ENCODE peak calls at places on chromosomes 6 and 20, in six cellular contexts. One of them, this sample, is unnamed.

GRCh38 chr6:104896914-104897313 is 37.2 kb upstream of the HACE1 start:
- DNase-seq in HepG2: no peak
- DNase-seq in progenitor cell of endocrine pancreas: no peak
- DNase-seq in stomach: no peak
- DNase-seq in body of pancreas: no peak
- DNase-seq in heart left ventricle: no peak
- DNase-seq in this sample: no peak

GRCh38 chr20:17281478-17281877 is 54.6 kb downstream of the PCSK2 start:
- DNase-seq in HepG2: peak; percentile 64
- DNase-seq in progenitor cell of endocrine pancreas: no peak
- DNase-seq in stomach: no peak
- DNase-seq in body of pancreas: peak; percentile 48
- DNase-seq in heart left ventricle: no peak
- DNase-seq in this sample: peak; percentile 0

GRCh38 chr6:13711384-13711725 is 280 bp downstream of the RANBP9 start:
- DNase-seq in HepG2: no peak
- DNase-seq in progenitor cell of endocrine pancreas: no peak
- DNase-seq in stomach: no peak
- DNase-seq in body of pancreas: peak; percentile 71
- DNase-seq in heart left ventricle: no peak
- DNase-seq in this sample: no peak

GRCh38 chr6:25472314-25472713 is 179.7 kb upstream of the SCGN start:
- DNase-seq in HepG2: no peak
- DNase-seq in progenitor cell of endocrine pancreas: no peak
- DNase-seq in stomach: no peak
- DNase-seq in body of pancreas: no peak
- DNase-seq in heart left ventricle: no peak
- DNase-seq in this sample: no peak

GRCh38 chr20:12928755-12929401 is 79.9 kb upstream of the SPTLC3 start:
- DNase-seq in HepG2: peak; percentile 91
- DNase-seq in progenitor cell of endocrine pancreas: no peak
- DNase-seq in stomach: no peak
- DNase-seq in body of pancreas: no peak
- DNase-seq in heart left ventricle: no peak
- DNase-seq in this sample: peak; percentile 20

GRCh38 chr6:100810015-100810414 is 71.1 kb downstream of the ASCC3 start:
- DNase-seq in HepG2: no peak
- DNase-seq in progenitor cell of endocrine pancreas: no peak
- DNase-seq in stomach: no peak
- DNase-seq in body of pancreas: no peak
- DNase-seq in heart left ventricle: no peak
- DNase-seq in this sample: no peak

GRCh38 chr6:53432318-53433161 is 83.8 kb upstream of the ELOVL5 start:
- DNase-seq in HepG2: peak; percentile 93
- DNase-seq in progenitor cell of endocrine pancreas: no peak
- DNase-seq in stomach: no peak
- DNase-seq in body of pancreas: no peak
- DNase-seq in heart left ventricle: no peak
- DNase-seq in this sample: no peak

GRCh38 chr20:59149678-59150504 is 13.7 kb upstream of the ZNF831 start:
- DNase-seq in HepG2: no peak
- DNase-seq in progenitor cell of endocrine pancreas: no peak
- DNase-seq in stomach: no peak
- DNase-seq in body of pancreas: no peak
- DNase-seq in heart left ventricle: peak; percentile 56
- DNase-seq in this sample: no peak

GRCh38 chr6:32816746-32817204 is at the start of gene HLA-DOB:
- DNase-seq in HepG2: no peak
- DNase-seq in progenitor cell of endocrine pancreas: no peak
- DNase-seq in stomach: no peak
- DNase-seq in body of pancreas: no peak
- DNase-seq in heart left ventricle: no peak
- DNase-seq in this sample: peak; percentile 65

GRCh38 chr6:6191476-6191875 is 129.0 kb downstream of the F13A1 start:
- DNase-seq in HepG2: peak; percentile 13
- DNase-seq in progenitor cell of endocrine pancreas: no peak
- DNase-seq in stomach: no peak
- DNase-seq in body of pancreas: no peak
- DNase-seq in heart left ventricle: no peak
- DNase-seq in this sample: no peak

GRCh38 chr6:132730560-132730959 is 16.7 kb upstream of the VNN1 start:
- DNase-seq in HepG2: no peak
- DNase-seq in progenitor cell of endocrine pancreas: no peak
- DNase-seq in stomach: no peak
- DNase-seq in body of pancreas: no peak
- DNase-seq in heart left ventricle: no peak
- DNase-seq in this sample: no peak

GRCh38 chr6:152050451-152051195 is 243.1 kb downstream of the ESR1 start:
- DNase-seq in HepG2: no peak
- DNase-seq in progenitor cell of endocrine pancreas: no peak
- DNase-seq in stomach: no peak
- DNase-seq in body of pancreas: no peak
- DNase-seq in heart left ventricle: no peak
- DNase-seq in this sample: no peak

GRCh38 chr6:31701666-31702420 is 1.3 kb downstream of the ABHD16A start:
- DNase-seq in HepG2: no peak
- DNase-seq in progenitor cell of endocrine pancreas: no peak
- DNase-seq in stomach: no peak
- DNase-seq in body of pancreas: peak; percentile 44
- DNase-seq in heart left ventricle: peak; percentile 56
- DNase-seq in this sample: no peak

GRCh38 chr6:158567152-158567551 is 7.3 kb downstream of the TMEM181 start:
- DNase-seq in HepG2: no peak
- DNase-seq in progenitor cell of endocrine pancreas: no peak
- DNase-seq in stomach: no peak
- DNase-seq in body of pancreas: no peak
- DNase-seq in heart left ventricle: no peak
- DNase-seq in this sample: no peak

GRCh38 chr20:63457737-63458136 is 14.7 kb downstream of the KCNQ2 start:
- DNase-seq in HepG2: no peak
- DNase-seq in progenitor cell of endocrine pancreas: no peak
- DNase-seq in stomach: peak; percentile 31
- DNase-seq in body of pancreas: peak; percentile 42
- DNase-seq in heart left ventricle: peak; percentile 44
- DNase-seq in this sample: peak; percentile 91

GRCh38 chr6:99712560-99712959 is 105.9 kb downstream of the PRDM13 start:
- DNase-seq in HepG2: no peak
- DNase-seq in progenitor cell of endocrine pancreas: no peak
- DNase-seq in stomach: no peak
- DNase-seq in body of pancreas: no peak
- DNase-seq in heart left ventricle: no peak
- DNase-seq in this sample: no peak

GRCh38 chr6:141562181-141562800 is 570.4 kb upstream of the GJE1 start:
- DNase-seq in HepG2: no peak
- DNase-seq in progenitor cell of endocrine pancreas: peak; percentile 9
- DNase-seq in stomach: no peak
- DNase-seq in body of pancreas: no peak
- DNase-seq in heart left ventricle: peak; percentile 19
- DNase-seq in this sample: peak; percentile 21

GRCh38 chr6:1325471-1326309 is 13.8 kb downstream of the FOXQ1 start:
- DNase-seq in HepG2: peak; percentile 99
- DNase-seq in progenitor cell of endocrine pancreas: no peak
- DNase-seq in stomach: peak; percentile 66
- DNase-seq in body of pancreas: peak; percentile 90
- DNase-seq in heart left ventricle: no peak
- DNase-seq in this sample: peak; percentile 80

GRCh38 chr6:134599079-134599478 is 281.2 kb upstream of the SGK1 start:
- DNase-seq in HepG2: no peak
- DNase-seq in progenitor cell of endocrine pancreas: no peak
- DNase-seq in stomach: peak; percentile 68
- DNase-seq in body of pancreas: peak; percentile 23
- DNase-seq in heart left ventricle: no peak
- DNase-seq in this sample: no peak

GRCh38 chr6:24385536-24386269 is 17.0 kb upstream of the MRS2 start:
- DNase-seq in HepG2: peak; percentile 98
- DNase-seq in progenitor cell of endocrine pancreas: no peak
- DNase-seq in stomach: no peak
- DNase-seq in body of pancreas: no peak
- DNase-seq in heart left ventricle: no peak
- DNase-seq in this sample: peak; percentile 60

GRCh38 chr6:145028144-145028818 is 707.0 kb downstream of the EPM2A start:
- DNase-seq in HepG2: peak; percentile 11
- DNase-seq in progenitor cell of endocrine pancreas: no peak
- DNase-seq in stomach: no peak
- DNase-seq in body of pancreas: no peak
- DNase-seq in heart left ventricle: no peak
- DNase-seq in this sample: peak; percentile 28

GRCh38 chr6:7978736-7979135 is 68.1 kb upstream of the TXNDC5 start:
- DNase-seq in HepG2: no peak
- DNase-seq in progenitor cell of endocrine pancreas: no peak
- DNase-seq in stomach: no peak
- DNase-seq in body of pancreas: no peak
- DNase-seq in heart left ventricle: no peak
- DNase-seq in this sample: no peak

GRCh38 chr6:149960488-149960887 is 3.3 kb upstream of the ULBP1 start:
- DNase-seq in HepG2: no peak
- DNase-seq in progenitor cell of endocrine pancreas: no peak
- DNase-seq in stomach: no peak
- DNase-seq in body of pancreas: no peak
- DNase-seq in heart left ventricle: no peak
- DNase-seq in this sample: no peak

GRCh38 chr6:149962461-149963211 is 1.1 kb upstream of the ULBP1 start:
- DNase-seq in HepG2: no peak
- DNase-seq in progenitor cell of endocrine pancreas: no peak
- DNase-seq in stomach: no peak
- DNase-seq in body of pancreas: no peak
- DNase-seq in heart left ventricle: no peak
- DNase-seq in this sample: no peak

GRCh38 chr6:149963462-149964242 is at the start of gene ULBP1:
- DNase-seq in HepG2: no peak
- DNase-seq in progenitor cell of endocrine pancreas: no peak
- DNase-seq in stomach: peak; percentile 64
- DNase-seq in body of pancreas: peak; percentile 50
- DNase-seq in heart left ventricle: peak; percentile 89
- DNase-seq in this sample: peak; percentile 80

GRCh38 chr6:149963212-149963461 is 606 bp upstream of the ULBP1 start:
- DNase-seq in HepG2: no peak
- DNase-seq in progenitor cell of endocrine pancreas: no peak
- DNase-seq in stomach: no peak
- DNase-seq in body of pancreas: no peak
- DNase-seq in heart left ventricle: no peak
- DNase-seq in this sample: peak; percentile 30

GRCh38 chr6:149961728-149962425 is 1.9 kb upstream of the ULBP1 start:
- DNase-seq in HepG2: no peak
- DNase-seq in progenitor cell of endocrine pancreas: no peak
- DNase-seq in stomach: no peak
- DNase-seq in body of pancreas: no peak
- DNase-seq in heart left ventricle: no peak
- DNase-seq in this sample: peak; percentile 47
- TF ChIP-seq CTCF in HepG2: peak; percentile 13
- TF ChIP-seq CTCF in progenitor cell of endocrine pancreas: peak; percentile 43
- TF ChIP-seq CTCF in stomach: no peak
- TF ChIP-seq CTCF in body of pancreas: no peak
- TF ChIP-seq CTCF in heart left ventricle: no peak
- TF ChIP-seq CTCF in this sample: peak; percentile 31

DNA sequence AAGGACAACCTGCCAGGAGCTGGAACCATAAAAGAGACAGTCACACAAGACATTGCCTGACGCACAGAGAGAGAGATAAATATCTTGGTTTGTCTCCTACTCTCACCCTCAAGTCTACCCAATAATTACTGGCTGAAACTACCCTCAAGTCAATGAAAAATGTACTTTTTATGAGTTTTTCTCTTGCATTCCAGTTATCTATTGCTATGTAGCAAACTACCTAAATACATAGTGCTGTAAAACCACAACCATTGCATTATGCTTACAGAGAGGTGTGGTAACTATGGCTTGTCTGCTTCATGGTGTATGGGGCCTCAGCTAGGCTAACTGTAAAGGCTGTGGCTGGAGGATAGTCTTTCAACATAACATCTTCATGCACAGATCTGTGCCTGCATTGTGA is 247.8 kb downstream of the HAO1 start:
- DNase-seq in HepG2: no peak
- DNase-seq in progenitor cell of endocrine pancreas: no peak
- DNase-seq in stomach: no peak
- DNase-seq in body of pancreas: no peak
- DNase-seq in heart left ventricle: no peak
- DNase-seq in this sample: no peak
- TF ChIP-seq CTCF in HepG2: no peak
- TF ChIP-seq CTCF in progenitor cell of endocrine pancreas: no peak
- TF ChIP-seq CTCF in stomach: no peak
- TF ChIP-seq CTCF in body of pancreas: no peak
- TF ChIP-seq CTCF in heart left ventricle: no peak
- TF ChIP-seq CTCF in this sample: no peak

GRCh38 chr20:60270341-60270740 is 312.1 kb downstream of the CDH26 start:
- DNase-seq in HepG2: no peak
- DNase-seq in progenitor cell of endocrine pancreas: no peak
- DNase-seq in stomach: no peak
- DNase-seq in body of pancreas: no peak
- DNase-seq in heart left ventricle: no peak
- DNase-seq in this sample: no peak

GRCh38 chr20:60272790-60273189 is 314.6 kb downstream of the CDH26 start:
- DNase-seq in HepG2: no peak
- DNase-seq in progenitor cell of endocrine pancreas: no peak
- DNase-seq in stomach: no peak
- DNase-seq in body of pancreas: no peak
- DNase-seq in heart left ventricle: no peak
- DNase-seq in this sample: no peak

GRCh38 chr20:60269571-60270162 is 311.4 kb downstream of the CDH26 start:
- DNase-seq in HepG2: no peak
- DNase-seq in progenitor cell of endocrine pancreas: no peak
- DNase-seq in stomach: no peak
- DNase-seq in body of pancreas: no peak
- DNase-seq in heart left ventricle: no peak
- DNase-seq in this sample: no peak

GRCh38 chr20:60268502-60268901 is 310.3 kb downstream of the CDH26 start:
- DNase-seq in HepG2: no peak
- DNase-seq in progenitor cell of endocrine pancreas: no peak
- DNase-seq in stomach: no peak
- DNase-seq in body of pancreas: no peak
- DNase-seq in heart left ventricle: no peak
- DNase-seq in this sample: no peak

DNA sequence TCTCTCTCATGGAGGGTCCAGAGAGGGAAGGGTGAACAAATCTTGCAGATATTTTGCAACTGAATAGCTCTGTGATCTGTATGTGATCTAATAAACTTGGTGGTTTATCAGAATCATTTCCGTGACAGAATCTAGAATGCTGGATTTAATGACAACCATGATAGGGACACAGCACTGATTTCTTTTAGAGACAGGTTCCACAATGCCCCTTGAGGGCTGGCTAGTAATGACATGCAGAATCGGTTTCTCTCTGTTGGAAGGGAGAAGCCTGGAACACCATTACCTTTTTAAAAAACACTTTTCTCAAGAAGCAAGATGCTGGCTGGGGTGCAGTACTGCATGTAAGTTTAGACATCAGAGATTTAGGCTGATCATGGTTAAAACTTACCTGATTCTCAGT is 313.4 kb downstream of the CDH26 start:
- DNase-seq in HepG2: no peak
- DNase-seq in progenitor cell of endocrine pancreas: no peak
- DNase-seq in stomach: no peak
- DNase-seq in body of pancreas: no peak
- DNase-seq in heart left ventricle: no peak
- DNase-seq in this sample: no peak
- TF ChIP-seq CTCF in HepG2: no peak
- TF ChIP-seq CTCF in progenitor cell of endocrine pancreas: peak; percentile 43
- TF ChIP-seq CTCF in stomach: no peak
- TF ChIP-seq CTCF in body of pancreas: no peak
- TF ChIP-seq CTCF in heart left ventricle: peak; percentile 30
- TF ChIP-seq CTCF in this sample: no peak

GRCh38 chr6:3849681-3850450 is 693 bp downstream of the FAM50B start:
- DNase-seq in HepG2: no peak
- DNase-seq in progenitor cell of endocrine pancreas: no peak
- DNase-seq in stomach: peak; percentile 34
- DNase-seq in body of pancreas: peak; percentile 57
- DNase-seq in heart left ventricle: no peak
- DNase-seq in this sample: no peak
- TF ChIP-seq CTCF in HepG2: no peak
- TF ChIP-seq CTCF in progenitor cell of endocrine pancreas: no peak
- TF ChIP-seq CTCF in stomach: no peak
- TF ChIP-seq CTCF in body of pancreas: no peak
- TF ChIP-seq CTCF in heart left ventricle: no peak
- TF ChIP-seq CTCF in this sample: no peak